ENCODE peak calls at places on chromosome 1, in ten cellular contexts. O is HepG2, C is K562, Y is H9, U is GM23338, R is hepatocyte, Z is fibroblast of lung, D is GM23248, H is neural progenitor cell, F is mesenchymal stem cell. M is an unnamed sample.

GRCh38 chr1:119773711-119774241 is 5.1 kb upstream of the HMGCS2 start:
- DNase-seq in D (peak; percentile 38), Y (no peak), H (peak; percentile 89), Z (peak; percentile 86), C (no peak), R (no peak), U (peak; percentile 57), O (no peak), F (peak; percentile 27), M (no peak)

GRCh38 chr1:44237721-44238457 is 24.6 kb downstream of the DMAP1 start:
- DNase-seq in C (peak; percentile 95), D (peak; percentile 23), F (peak; percentile 83), H (peak; percentile 89), U (peak; percentile 93), Y (peak; percentile 95), Z (peak; percentile 18), O (no peak), R (peak; percentile 88), M (peak; percentile 91)

GRCh38 chr1:94296018-94296417 is 58.6 kb upstream of the ARHGAP29 start:
- DNase-seq in U (no peak), Z (peak; percentile 78), D (peak; percentile 87), C (no peak), F (no peak), R (no peak), O (no peak), Y (no peak), H (no peak), M (no peak)

GRCh38 chr1:229342902-229343587 is at the start of gene CCSAP:
- DNase-seq in C (peak; percentile 75), Y (peak; percentile 60), U (peak; percentile 52), F (peak; percentile 54), O (peak; percentile 19), D (peak; percentile 84), H (peak; percentile 74), R (peak; percentile 83), Z (peak; percentile 35), M (peak; percentile 93)

GRCh38 chr1:11761988-11762406 is at the start of gene C1orf167:
- DNase-seq in D (no peak), O (no peak), Y (peak; percentile 70), F (no peak), C (peak; percentile 83), H (peak; percentile 72), R (peak; percentile 54), U (peak; percentile 79), Z (no peak), M (peak; percentile 77)

GRCh38 chr1:51671527-51672325 is 54.8 kb downstream of the OSBPL9 start:
- DNase-seq in R (no peak), U (no peak), F (peak; percentile 60), Z (peak; percentile 88), D (peak; percentile 36), Y (no peak), C (peak; percentile 61), O (no peak), H (no peak), M (peak; percentile 21)

GRCh38 chr1:172003766-172004530 is 162.7 kb downstream of the DNM3 start:
- DNase-seq in C (no peak), U (no peak), Z (peak; percentile 32), R (no peak), H (no peak), O (no peak), D (no peak), Y (no peak), F (peak; percentile 15), M (no peak)

GRCh38 chr1:175262646-175263045 is 70.1 kb upstream of the KIAA0040 start:
- DNase-seq in R (no peak), Z (no peak), H (no peak), F (no peak), U (no peak), O (no peak), Y (no peak), C (no peak), D (peak; percentile 17), M (no peak)

GRCh38 chr1:25100151-25100841 is 132.0 kb downstream of the SYF2 start:
- DNase-seq in D (no peak), F (no peak), R (no peak), O (no peak), Z (no peak), Y (no peak), C (no peak), U (no peak), H (no peak), M (no peak)

GRCh38 chr1:25099343-25099951 is 132.9 kb downstream of the SYF2 start:
- DNase-seq in O (peak; percentile 13), F (peak; percentile 40), R (no peak), D (no peak), C (no peak), H (no peak), Z (no peak), Y (no peak), U (no peak), M (no peak)

GRCh38 chr1:25095635-25096200 is 136.6 kb downstream of the SYF2 start:
- DNase-seq in F (no peak), O (no peak), Y (no peak), U (no peak), Z (no peak), H (no peak), D (no peak), C (no peak), R (no peak), M (no peak)

GRCh38 chr1:25096307-25097150 is 135.8 kb downstream of the SYF2 start:
- DNase-seq in D (no peak), Y (no peak), Z (no peak), O (no peak), H (no peak), F (no peak), U (no peak), C (no peak), R (no peak), M (peak; percentile 80)

DNA sequence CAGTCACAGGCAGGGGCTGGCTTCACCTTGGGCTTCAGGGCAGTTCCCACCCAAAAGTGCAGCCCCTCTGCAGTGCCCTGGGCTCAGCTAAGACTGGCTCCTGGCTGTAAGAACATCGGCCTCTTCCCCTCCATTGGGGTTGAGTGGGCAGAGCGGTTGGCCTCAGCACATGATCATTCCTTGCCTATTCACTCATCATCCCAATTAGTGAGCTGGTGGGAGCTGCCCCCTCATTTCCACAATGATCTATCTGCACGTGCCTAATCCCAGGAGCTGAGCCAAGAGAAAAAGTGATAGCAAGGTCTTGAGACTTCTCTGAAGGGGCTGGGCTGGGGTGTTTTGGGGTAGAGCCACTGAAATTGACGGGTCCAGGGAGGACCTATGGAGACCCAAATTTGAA is 133.6 kb downstream of the SYF2 start:
- DNase-seq in R (no peak), D (peak; percentile 13), H (no peak), Z (no peak), Y (no peak), O (no peak), U (no peak), F (no peak), C (no peak), M (peak; percentile 90)
- H2AFZ ChIP-seq in R (no peak overlapping the region), D (no peak overlapping the region), H (no peak overlapping the region), Z (no peak overlapping the region), Y (no peak overlapping the region), O (no peak overlapping the region), U (no peak overlapping the region), F (no peak overlapping the region), C (no peak overlapping the region), M (peak overlapping the region; percentile 52)

DNA sequence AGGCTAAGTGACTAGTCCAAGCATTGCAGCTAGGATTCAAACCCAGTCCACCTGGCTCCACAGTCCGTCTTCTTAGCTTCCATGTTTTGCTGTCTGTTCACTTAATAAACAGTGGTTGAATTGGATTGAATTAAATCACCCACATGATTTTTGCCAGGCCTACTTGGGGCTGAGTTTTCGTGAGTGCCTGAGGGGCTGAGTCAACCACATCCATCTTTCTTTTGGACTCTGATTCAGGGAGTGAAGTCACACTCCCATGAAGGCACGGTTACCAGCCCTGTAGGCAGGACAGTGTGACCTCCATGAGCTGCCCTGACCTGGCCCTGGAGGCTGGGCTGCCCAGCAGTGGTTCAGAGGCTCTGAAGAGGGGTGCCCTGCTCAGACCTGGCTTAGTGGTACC is 123.7 kb downstream of the ACTL8 start:
- DNase-seq in C (no peak), R (no peak), Z (peak; percentile 83), O (no peak), F (peak; percentile 68), D (peak; percentile 94), H (no peak), U (no peak), Y (no peak), M (peak; percentile 96)
- H2AFZ ChIP-seq in C (no peak overlapping the region), R (no peak overlapping the region), Z (no peak overlapping the region), O (no peak overlapping the region), F (no peak overlapping the region), D (peak overlapping the region; percentile 38), H (no peak overlapping the region), U (no peak overlapping the region), Y (no peak overlapping the region), M (peak overlapping the region; percentile 65)

DNA sequence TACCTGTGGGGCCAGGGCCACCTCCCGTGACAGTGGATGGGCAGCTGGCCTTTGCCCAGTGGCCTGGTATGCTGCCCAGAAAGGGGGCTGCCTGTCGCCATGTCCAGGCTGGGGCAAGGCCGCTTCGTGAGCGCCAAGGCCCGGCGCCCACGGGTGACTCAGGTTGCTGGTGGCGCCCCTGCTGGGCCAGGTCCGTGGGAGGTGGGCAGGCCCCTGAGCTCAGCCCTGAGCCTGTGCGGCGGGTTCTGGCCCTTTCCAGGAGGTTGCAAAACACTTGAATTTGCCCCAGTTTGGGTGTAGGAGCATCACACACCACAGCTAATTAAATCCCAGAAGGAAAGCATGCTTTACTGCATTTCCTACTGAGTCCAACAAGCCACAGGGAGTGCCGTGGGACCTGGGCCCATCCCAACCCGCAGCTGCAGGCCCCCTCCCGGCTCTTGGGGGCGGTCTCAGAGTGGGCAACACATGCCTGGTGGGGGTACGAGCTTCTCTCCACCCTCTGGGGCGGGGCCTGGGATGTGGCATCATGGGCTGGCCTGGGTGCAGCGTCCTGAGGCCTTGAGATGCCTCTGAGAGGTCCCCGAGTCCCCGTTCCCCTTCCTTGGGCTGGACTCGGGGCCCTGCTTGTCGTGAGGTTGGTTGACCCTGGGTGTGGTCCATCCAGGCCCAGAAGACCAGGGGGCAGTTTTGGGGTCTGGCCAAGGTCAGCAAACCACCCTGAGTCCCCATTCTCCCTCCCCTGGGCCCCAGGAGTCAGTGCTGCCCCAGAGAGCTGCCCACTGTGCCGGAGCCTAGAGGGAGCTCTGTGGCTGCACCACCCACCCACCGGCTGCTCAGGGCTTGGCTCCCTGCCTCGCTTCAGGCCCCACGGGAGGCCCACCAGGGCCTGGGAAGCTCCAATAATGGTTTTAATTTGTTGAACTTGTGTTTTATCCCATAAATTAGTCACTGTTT is 160.0 kb downstream of the PEX14 start:
- DNase-seq in D (peak; percentile 80), R (no peak), Y (peak; percentile 59), U (no peak), Z (no peak), C (no peak), F (no peak), H (no peak), O (no peak), M (peak; percentile 99)
- H2AFZ ChIP-seq in D (peak overlapping the region; percentile 65), R (no peak overlapping the region), Y (no peak overlapping the region), U (no peak overlapping the region), Z (no peak overlapping the region), C (no peak overlapping the region), F (no peak overlapping the region), H (no peak overlapping the region), O (no peak overlapping the region), M (no peak overlapping the region)

GRCh38 chr1:6485937-6486250 is 5.6 kb downstream of the PLEKHG5 start:
- DNase-seq in F (peak; percentile 18), Z (no peak), O (no peak), R (peak; percentile 49), H (no peak), Y (no peak), U (no peak), D (no peak), C (no peak), M (no peak)

GRCh38 chr1:6484826-6485139 is 6.7 kb downstream of the PLEKHG5 start:
- DNase-seq in Y (no peak), F (no peak), D (no peak), O (no peak), C (no peak), H (no peak), R (no peak), U (peak; percentile 41), Z (no peak), M (no peak)

GRCh38 chr1:6483761-6484117 is 7.7 kb downstream of the PLEKHG5 start:
- DNase-seq in H (no peak), D (no peak), F (no peak), C (no peak), Y (no peak), O (no peak), U (no peak), Z (no peak), R (no peak), M (no peak)

GRCh38 chr1:6486433-6487011 is 4.9 kb downstream of the PLEKHG5 start:
- DNase-seq in C (peak; percentile 92), F (peak; percentile 82), Z (peak; percentile 78), R (peak; percentile 94), H (peak; percentile 96), Y (peak; percentile 95), O (peak; percentile 76), D (peak; percentile 93), U (peak; percentile 98), M (peak; percentile 100)

DNA sequence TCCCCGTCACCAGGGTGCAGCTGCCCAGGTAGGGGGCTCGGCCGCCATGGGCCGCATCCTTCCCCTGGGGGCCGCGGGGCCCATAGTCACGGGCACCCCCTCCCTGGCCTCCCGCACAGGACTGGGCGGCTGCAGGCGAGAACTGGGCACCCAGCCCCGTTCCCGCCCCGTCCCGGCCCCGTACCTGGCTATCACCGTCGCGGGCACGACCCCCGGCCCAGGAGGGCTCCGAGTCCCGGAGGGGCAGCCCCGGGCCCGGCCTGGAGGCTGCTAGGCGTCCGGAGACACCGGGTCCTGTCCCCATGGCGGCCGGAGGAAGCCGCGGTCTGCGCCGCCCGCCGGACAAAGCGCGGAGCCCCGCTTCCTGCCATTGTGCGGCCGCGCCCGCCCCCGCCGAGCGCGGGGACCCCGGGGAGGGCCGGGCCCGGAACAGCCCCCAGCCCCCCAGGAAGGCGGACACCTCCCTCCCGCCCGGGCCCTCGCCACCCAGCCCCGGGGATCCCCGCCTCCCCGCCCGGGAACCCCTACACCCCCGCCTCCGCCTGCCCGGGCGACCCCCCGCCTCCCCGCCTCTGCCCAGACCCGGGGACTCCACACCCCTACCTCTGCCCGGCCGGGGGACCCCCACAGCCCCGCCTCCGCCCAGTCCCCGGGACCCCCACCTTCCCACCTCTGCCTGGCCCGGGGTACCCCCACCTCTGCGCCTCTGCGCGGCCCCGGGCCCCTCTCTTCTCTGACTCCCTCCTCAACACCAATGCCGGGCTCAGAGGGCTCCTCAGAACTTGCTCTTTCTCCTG is 6.1 kb downstream of the PLEKHG5 start:
- DNase-seq in Y (no peak), F (no peak), Z (no peak), R (no peak), H (peak; percentile 56), O (no peak), D (peak; percentile 45), U (peak; percentile 52), C (no peak), M (peak; percentile 93)
- H2AFZ ChIP-seq in Y (no peak overlapping the region), F (peak overlapping the region; percentile 62), Z (no peak overlapping the region), R (peak overlapping the region; percentile 78), H (peak overlapping the region; percentile 76), O (no peak overlapping the region), D (peak overlapping the region; percentile 61), U (peak overlapping the region; percentile 80), C (no peak overlapping the region), M (no peak overlapping the region)